ENCODE peak calls at places on chromosomes 13 and 19, in eight cellular contexts. M, A, Z, T, C, N, Q and L are unnamed samples. For H3K4me1 and H3K9me3, the result is how much of the 10 kb centered on the place peaks cover.

GRCh38 chr19:46546194-46546896 is 50.7 kb upstream of the PNMA8B start:
- DNase-seq in Z (peak), T (no peak), A (peak), C (peak), Q (peak), M (peak), N (peak), L (peak)

GRCh38 chr13:30308548-30308947 is 1.2 kb upstream of the KATNAL1 start:
- DNase-seq in C (peak), Z (no peak), Q (no peak), N (peak), A (no peak), T (no peak), M (peak), L (no peak)

GRCh38 chr19:49744946-49745381 is 18.1 kb downstream of the TSKS start:
- DNase-seq in N (no peak), Q (no peak), C (no peak), A (no peak), T (no peak), M (no peak), Z (no peak), L (peak)

GRCh38 chr13:113109151-113110047 is 3.8 kb downstream of the F7 start:
- DNase-seq in N (no peak), T (no peak), Z (peak), M (no peak), C (no peak), Q (peak), A (peak), L (no peak)

GRCh38 chr13:34942732-34943674 is 933 bp downstream of the NBEA start:
- DNase-seq in Z (peak), M (peak), T (no peak), C (peak), A (peak), Q (no peak), N (no peak), L (peak)

GRCh38 chr19:40923934-40924391 is 41.9 kb upstream of the CYP2A7 start:
- DNase-seq in A (no peak), M (no peak), Q (no peak), Z (peak), N (no peak), T (no peak), C (peak), L (no peak)

GRCh38 chr19:38710416-38710702 is 33.9 kb downstream of the CAPN12 start:
- DNase-seq in N (no peak), M (no peak), Z (no peak), C (no peak), A (no peak), Q (no peak), T (no peak), L (no peak)

GRCh38 chr13:24784319-24784718 is 20.4 kb downstream of the RNF17 start:
- DNase-seq in A (no peak), C (no peak), N (no peak), Z (no peak), Q (no peak), M (no peak), T (no peak), L (no peak)

GRCh38 chr19:3073159-3073563 is 10.9 kb upstream of the TLE5 start:
- DNase-seq in M (no peak), Q (peak), T (no peak), N (peak), Z (no peak), A (peak), C (no peak), L (peak)

GRCh38 chr13:52788011-52788410 is 48.4 kb upstream of the CNMD start:
- DNase-seq in A (no peak), T (no peak), M (no peak), Q (no peak), N (no peak), C (no peak), Z (no peak), L (no peak)

GRCh38 chr19:12597594-12597993 is 13.0 kb downstream of the ZNF490 start:
- DNase-seq in C (no peak), Z (no peak), M (no peak), N (no peak), A (no peak), T (no peak), Q (no peak), L (no peak)

GRCh38 chr13:113022391-113023216 is 53.6 kb downstream of the MCF2L start:
- DNase-seq in M (peak), T (peak), Z (no peak), A (no peak), Q (peak), C (peak), N (no peak), L (peak)

GRCh38 chr19:19067276-19068072 is 3.7 kb downstream of the SLC25A42 start:
- DNase-seq in T (no peak), C (no peak), Z (no peak), Q (no peak), M (no peak), N (no peak), A (peak), L (no peak)

GRCh38 chr19:13906525-13906904 is 514 bp downstream of the CC2D1A start:
- DNase-seq in A (no peak), M (peak), T (no peak), N (no peak), Z (peak), Q (peak), C (peak), L (no peak)

GRCh38 chr13:20901668-20902437 is 693 bp downstream of the XPO4 start:
- DNase-seq in Z (peak), T (no peak), M (peak), N (peak), Q (peak), C (peak), A (peak), L (peak)
- H3K4me3 ChIP-seq in Z (peak), T (peak), M (peak), N (peak), Q (peak), C (peak), A (peak), L (peak)

GRCh38 chr13:109393045-109393444 is 393.3 kb downstream of the IRS2 start:
- DNase-seq in Z (no peak), A (no peak), T (no peak), N (no peak), C (no peak), Q (no peak), M (no peak), L (no peak)

GRCh38 chr13:109389456-109389855 is 396.9 kb downstream of the IRS2 start:
- DNase-seq in N (peak), T (no peak), C (no peak), Z (no peak), A (no peak), M (no peak), Q (no peak), L (no peak)

GRCh38 chr13:109390391-109390790 is 396.0 kb downstream of the IRS2 start:
- DNase-seq in Z (no peak), C (no peak), M (no peak), Q (no peak), N (no peak), A (no peak), T (no peak), L (no peak)

GRCh38 chr13:109387438-109387837 is 398.9 kb downstream of the IRS2 start:
- DNase-seq in N (no peak), T (no peak), Q (no peak), M (no peak), Z (no peak), A (no peak), C (no peak), L (no peak)

GRCh38 chr13:109389892-109390345 is 396.5 kb downstream of the IRS2 start:
- DNase-seq in Q (no peak), A (no peak), C (no peak), N (no peak), M (no peak), Z (no peak), T (no peak), L (no peak)
- H3K4me1 ChIP-seq in Q (under half), A (under half), C (under half), N (under half), M (under half), Z (under half), T (under half), L (under half)

DNA sequence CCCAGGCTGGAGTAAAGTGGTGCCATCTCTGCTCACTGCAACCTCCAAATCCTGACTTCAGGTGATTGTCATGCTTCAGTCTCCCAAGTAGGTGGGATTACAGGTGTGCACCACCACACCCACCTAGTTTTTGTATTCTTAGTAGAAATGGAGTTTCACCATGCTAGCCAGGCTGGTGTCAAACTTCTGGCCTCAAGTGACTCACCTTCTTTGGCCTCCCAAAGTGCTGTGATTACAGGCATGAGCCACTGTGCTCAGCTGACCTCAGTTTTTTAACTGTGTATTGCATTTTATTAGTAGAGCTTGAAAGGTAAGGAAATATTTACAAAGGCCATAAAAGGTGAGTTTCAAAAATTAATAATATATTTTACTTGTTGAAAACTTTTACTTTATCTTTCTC is 2.3 kb downstream of the ZNF726 start:
- DNase-seq in Q (no peak), C (no peak), Z (no peak), A (no peak), N (peak), M (no peak), T (no peak), L (no peak)
- H3K9me3 ChIP-seq in Q (under half), C (under half), Z (under half), A (under half), N (under half), M (under half), T (under half), L (under half)

GRCh38 chr19:1168562-1168873 is 5.5 kb downstream of the SBNO2 start:
- DNase-seq in T (no peak), C (no peak), N (no peak), A (peak), Z (no peak), Q (no peak), M (no peak), L (no peak)
- H3K4me3 ChIP-seq in T (no peak), C (no peak), N (no peak), A (peak), Z (no peak), Q (no peak), M (peak), L (no peak)

DNA sequence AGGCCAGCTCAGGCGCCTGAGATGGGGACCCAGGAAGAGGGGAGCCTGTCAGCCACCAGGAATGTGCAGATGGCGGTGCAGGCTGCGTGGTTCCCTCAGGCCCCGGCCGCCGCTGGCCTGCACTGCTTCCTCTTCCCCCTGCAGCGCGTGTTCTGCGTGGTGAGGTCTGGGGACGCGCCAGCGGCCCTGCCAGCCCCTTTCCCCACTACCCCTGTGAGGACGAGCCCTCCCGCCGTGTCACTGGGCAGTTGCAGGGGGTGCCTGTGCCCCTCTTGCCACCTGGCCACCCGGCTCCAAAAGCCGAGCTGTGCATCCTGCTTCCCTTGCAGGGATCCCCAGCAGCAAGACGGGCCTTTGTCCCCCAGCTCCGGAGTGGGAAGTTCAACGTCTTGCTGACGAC is 58.4 kb downstream of the SMARCA4 start:
- DNase-seq in Q (no peak), N (no peak), C (no peak), T (no peak), Z (no peak), A (no peak), M (no peak), L (no peak)
- H3K4me1 ChIP-seq in Q (under half), N (under half), C (under half), T (under half), Z (under half), A (under half), M (under half), L (under half)